ENCODE peak calls at places on chromosomes 2 and 18, in seven cellular contexts. S is HT1080; V is stimulated activated CD8-positive, alpha-beta memory T cell treated with anti-CD3 and anti-CD28 coated beads, Interleukin-15, amount 100 ng/mL, for 24 hours; Y is GM04503; X is adrenal gland; F is anterior cingulate cortex; B is HTR-8/SVneo. U is an unnamed sample.
A peak's percentile ranks its signal among the peaks of the same experiment; 100 is the strongest.

GRCh38 chr18:48992791-48993555 is 42.2 kb upstream of the SMAD7 start:
- DNase-seq in S (no peak), V (no peak), Y (no peak), X (peak; percentile 67), F (no peak), B (no peak), U (no peak)

GRCh38 chr2:113080134-113080533 is 12.4 kb downstream of the IL1F10 start:
- DNase-seq in S (no peak), V (peak; percentile 19), Y (no peak), X (peak; percentile 39), F (no peak), B (peak; percentile 41), U (peak; percentile 13)

GRCh38 chr2:209663149-209663548 is 108.5 kb upstream of the UNC80 start:
- DNase-seq in S (peak; percentile 64), V (no peak), Y (no peak), X (no peak), F (no peak), B (peak; percentile 12), U (no peak)

GRCh38 chr2:106065268-106065982 is 128.7 kb downstream of the UXS1 start:
- DNase-seq in S (no peak), V (no peak), Y (no peak), X (no peak), F (no peak), B (no peak), U (no peak)

GRCh38 chr2:138293045-138293444 is 208.5 kb upstream of the SPOPL start:
- DNase-seq in S (no peak), V (no peak), Y (no peak), X (no peak), F (no peak), B (no peak), U (no peak)

GRCh38 chr2:119647440-119648169 is 31.4 kb upstream of the TMEM177 start:
- DNase-seq in S (peak; percentile 38), V (no peak), Y (no peak), X (no peak), F (no peak), B (no peak), U (no peak)

GRCh38 chr2:207502199-207502598 is 27.6 kb upstream of the CREB1 start:
- DNase-seq in S (no peak), V (no peak), Y (no peak), X (no peak), F (no peak), B (no peak), U (no peak)

GRCh38 chr2:20299113-20299512 is 51.5 kb downstream of the PUM2 start:
- DNase-seq in S (no peak), V (no peak), Y (no peak), X (no peak), F (no peak), B (no peak), U (no peak)

GRCh38 chr2:17857016-17857415 is 21.5 kb upstream of the KCNS3 start:
- DNase-seq in S (peak; percentile 75), V (no peak), Y (no peak), X (no peak), F (no peak), B (no peak), U (no peak)

GRCh38 chr18:52903858-52904257 is 563.9 kb downstream of the DCC start:
- DNase-seq in S (peak; percentile 57), V (no peak), Y (no peak), X (peak; percentile 18), F (no peak), B (no peak), U (no peak)

GRCh38 chr2:55487686-55488085 is 31.8 kb upstream of the CFAP36 start:
- DNase-seq in S (no peak), V (no peak), Y (no peak), X (no peak), F (no peak), B (no peak), U (no peak)

GRCh38 chr2:156476516-156477206 is 40.5 kb downstream of the GPD2 start:
- DNase-seq in S (peak; percentile 77), V (no peak), Y (peak; percentile 44), X (no peak), F (no peak), B (peak; percentile 12), U (no peak)

GRCh38 chr2:54927085-54927750 is 123.0 kb downstream of the RTN4 start:
- DNase-seq in S (no peak), V (no peak), Y (no peak), X (no peak), F (no peak), B (no peak), U (no peak)

GRCh38 chr2:47174731-47175361 is 19.7 kb upstream of the STPG4 start:
- DNase-seq in S (peak; percentile 87), V (no peak), Y (no peak), X (peak; percentile 68), F (no peak), B (peak; percentile 46), U (peak; percentile 52)

GRCh38 chr2:73776869-73777519 is 2.9 kb downstream of the DUSP11 start:
- DNase-seq in S (peak; percentile 40), V (no peak), Y (no peak), X (no peak), F (no peak), B (peak; percentile 41), U (no peak)

GRCh38 chr2:151097118-151097517 is 164.5 kb downstream of the RBM43 start:
- DNase-seq in S (no peak), V (no peak), Y (no peak), X (no peak), F (no peak), B (no peak), U (no peak)

GRCh38 chr2:85954918-85955420 is 66.2 kb upstream of the ST3GAL5 start:
- DNase-seq in S (no peak), V (no peak), Y (no peak), X (no peak), F (no peak), B (no peak), U (no peak)

GRCh38 chr2:43333656-43334144 is 107.3 kb upstream of the ZFP36L2 start:
- DNase-seq in S (no peak), V (no peak), Y (peak; percentile 62), X (peak; percentile 69), F (no peak), B (no peak), U (no peak)

GRCh38 chr2:240811346-240812300 is 8.4 kb downstream of the KIF1A start:
- DNase-seq in S (no peak), V (no peak), Y (no peak), X (no peak), F (no peak), B (no peak), U (no peak)

GRCh38 chr2:237234268-237234667 is 148.6 kb downstream of the COPS8 start:
- DNase-seq in S (no peak), V (no peak), Y (no peak), X (no peak), F (no peak), B (no peak), U (no peak)

GRCh38 chr2:23123686-23124085 is 261.3 kb upstream of the KLHL29 start:
- DNase-seq in S (no peak), V (no peak), Y (no peak), X (no peak), F (no peak), B (no peak), U (no peak)

GRCh38 chr2:44226753-44227152 is 48.5 kb upstream of the SLC3A1 start:
- DNase-seq in S (no peak), V (no peak), Y (no peak), X (no peak), F (no peak), B (no peak), U (no peak)

GRCh38 chr2:119360423-119360966 is 6.1 kb downstream of the C2orf76 start:
- DNase-seq in S (no peak), V (no peak), Y (no peak), X (no peak), F (no peak), B (no peak), U (no peak)

GRCh38 chr2:232436381-232437129 is 19.4 kb upstream of the ALPI start:
- DNase-seq in S (no peak), V (no peak), Y (no peak), X (no peak), F (no peak), B (no peak), U (no peak)

GRCh38 chr2:233409286-233409991 is 55.1 kb downstream of the DGKD start:
- DNase-seq in S (no peak), V (no peak), Y (no peak), X (no peak), F (no peak), B (no peak), U (no peak)

U was measured in HCT116.